ENCODE peak calls at places on chromosomes 6 and 20, in seven cellular contexts. O is posterior cingulate gyrus, U is GDM1, B is posterior vena cava, X is skeletal muscle cell, M is IMR-90, W is astrocyte. Z is an unnamed sample.

GRCh38 chr6:165930668-165931067 is 237.0 kb downstream of the TBXT start:
- DNase-seq in U (no peak), M (no peak), W (no peak), X (no peak), B (no peak), O (no peak), Z (no peak)

GRCh38 chr6:4114123-4114522 is 21.3 kb downstream of the ECI2 start:
- DNase-seq in M (peak), O (no peak), W (no peak), U (no peak), X (no peak), B (no peak), Z (no peak)

GRCh38 chr6:136784910-136785746 is 7.1 kb downstream of the MAP3K5 start:
- DNase-seq in M (no peak), O (no peak), X (no peak), B (peak), U (peak), W (peak), Z (no peak)

GRCh38 chr6:170084166-170084730 is 206.6 kb downstream of the DLL1 start:
- DNase-seq in O (peak), M (no peak), W (no peak), X (no peak), B (peak), U (no peak), Z (peak)

GRCh38 chr6:82875573-82876185 is 190.0 kb downstream of the UBE3D start:
- DNase-seq in X (peak), B (no peak), W (peak), U (no peak), M (peak), O (no peak), Z (no peak)

GRCh38 chr20:31515775-31516107 is 1.5 kb downstream of the HM13 start:
- DNase-seq in M (no peak), X (no peak), B (no peak), U (no peak), O (no peak), W (no peak), Z (no peak)

GRCh38 chr20:17648306-17648646 is 33.8 kb downstream of the RRBP1 start:
- DNase-seq in B (peak), M (no peak), X (no peak), U (no peak), O (peak), W (no peak), Z (peak)

GRCh38 chr20:38166707-38167233 is 1.7 kb upstream of the TGM2 start:
- DNase-seq in W (no peak), U (no peak), M (no peak), B (peak), O (no peak), X (no peak), Z (no peak)

GRCh38 chr20:50165687-50166554 is 12.4 kb upstream of the PEDS1 start:
- DNase-seq in X (peak), O (peak), B (peak), U (peak), W (peak), M (peak), Z (peak)

GRCh38 chr6:70520575-70520974 is 46.2 kb upstream of the SDHAF4 start:
- DNase-seq in O (no peak), X (no peak), U (no peak), W (no peak), B (no peak), M (peak), Z (no peak)

GRCh38 chr6:119129148-119129967 is 50.9 kb upstream of the FAM184A start:
- DNase-seq in O (no peak), B (no peak), W (peak), M (peak), X (no peak), U (peak), Z (no peak)

GRCh38 chr6:117498159-117498558 is 15.7 kb downstream of the DCBLD1 start:
- DNase-seq in B (no peak), U (peak), O (no peak), W (peak), M (peak), X (peak), Z (no peak)

GRCh38 chr6:158042245-158042798 is 60.7 kb downstream of the SYNJ2 start:
- DNase-seq in O (peak), M (peak), X (peak), U (no peak), B (peak), W (peak), Z (no peak)

GRCh38 chr20:9250511-9250910 is 181.6 kb downstream of the PLCB4 start:
- DNase-seq in X (no peak), M (no peak), U (no peak), B (no peak), W (no peak), O (no peak), Z (no peak)

GRCh38 chr6:112464901-112465661 is 118.0 kb downstream of the RFPL4B start:
- DNase-seq in M (no peak), O (no peak), U (no peak), W (no peak), B (no peak), X (no peak), Z (no peak)

Z was measured in mesenteric fat pad.